ENCODE peak calls at places on chromosomes 12 and 14, in seven cellular contexts. I, M, Z, E, H, N and L are unnamed samples.

GRCh38 chr12:109458086-109458485 is 19.0 kb downstream of the KCTD10 start:
- DNase-seq in I (no peak), M (no peak), Z (no peak), E (no peak), H (no peak), N (no peak), L (no peak)

GRCh38 chr12:10027311-10028099 is 3.0 kb upstream of the CLEC9A start:
- DNase-seq in I (no peak), M (no peak), Z (peak), E (no peak), H (no peak), N (no peak), L (no peak)

GRCh38 chr14:60768602-60769001 is 34.0 kb downstream of the MNAT1 start:
- DNase-seq in I (no peak), M (no peak), Z (no peak), E (no peak), H (no peak), N (no peak), L (no peak)

GRCh38 chr14:53190938-53191337 is 37.8 kb upstream of the DDHD1 start:
- DNase-seq in I (no peak), M (no peak), Z (peak), E (no peak), H (no peak), N (no peak), L (no peak)

GRCh38 chr12:99824900-99825562 is 159.7 kb downstream of the ANKS1B start:
- DNase-seq in I (no peak), M (no peak), Z (no peak), E (no peak), H (no peak), N (no peak), L (no peak)

GRCh38 chr12:46770501-46771183 is 55.2 kb downstream of the SLC38A4 start:
- DNase-seq in I (no peak), M (no peak), Z (no peak), E (peak), H (no peak), N (no peak), L (no peak)

GRCh38 chr12:64670039-64670438 is 59.7 kb downstream of the RASSF3 start:
- DNase-seq in I (no peak), M (peak), Z (no peak), E (no peak), H (no peak), N (no peak), L (no peak)

GRCh38 chr14:102046337-102047278 is 40.2 kb downstream of the HSP90AA1 start:
- DNase-seq in I (peak), M (peak), Z (peak), E (peak), H (peak), N (peak), L (peak)

GRCh38 chr12:113292091-113292490 is 42.8 kb downstream of the SLC8B1 start:
- DNase-seq in I (no peak), M (no peak), Z (no peak), E (no peak), H (no peak), N (no peak), L (no peak)

GRCh38 chr12:48199784-48200198 is 3.3 kb downstream of the OR10AD1 start:
- DNase-seq in I (no peak), M (no peak), Z (no peak), E (peak), H (no peak), N (no peak), L (no peak)

GRCh38 chr12:119229837-119230236 is 51.1 kb downstream of the HSPB8 start:
- DNase-seq in I (no peak), M (no peak), Z (no peak), E (peak), H (no peak), N (no peak), L (peak)

GRCh38 chr14:94936901-94937321 is 167.0 kb upstream of the GSC start:
- DNase-seq in I (no peak), M (no peak), Z (no peak), E (no peak), H (peak), N (no peak), L (no peak)

GRCh38 chr12:31828057-31828456 is 99.2 kb upstream of the AMN1 start:
- DNase-seq in I (no peak), M (no peak), Z (no peak), E (no peak), H (no peak), N (no peak), L (no peak)

GRCh38 chr14:50351016-50351415 is 38.9 kb downstream of the DMAC2L start:
- DNase-seq in I (no peak), M (no peak), Z (no peak), E (no peak), H (no peak), N (no peak), L (no peak)

GRCh38 chr12:50824914-50825313 is 17.8 kb upstream of the TMPRSS12 start:
- DNase-seq in I (no peak), M (no peak), Z (no peak), E (peak), H (no peak), N (no peak), L (no peak)
- H3K27ac ChIP-seq in I (peak), M (peak), Z (no peak), E (no peak), H (peak), N (peak), L (peak)

GRCh38 chr14:42214981-42215491 is 608.4 kb downstream of the LRFN5 start:
- DNase-seq in I (no peak), M (no peak), Z (peak), E (no peak), H (no peak), N (no peak), L (peak)
- H3K27ac ChIP-seq in I (no peak), M (no peak), Z (peak), E (no peak), H (peak), N (no peak), L (no peak)

GRCh38 chr12:104180389-104180788 is 35.2 kb upstream of the TXNRD1 start:
- DNase-seq in I (no peak), M (no peak), Z (no peak), E (no peak), H (no peak), N (no peak), L (no peak)
- H3K27ac ChIP-seq in I (no peak), M (peak), Z (no peak), E (no peak), H (no peak), N (no peak), L (no peak)

GRCh38 chr14:34237677-34238076 is 224.4 kb downstream of the SPTSSA start:
- DNase-seq in I (no peak), M (no peak), Z (no peak), E (no peak), H (no peak), N (no peak), L (no peak)
- H3K27ac ChIP-seq in I (no peak), M (no peak), Z (no peak), E (no peak), H (no peak), N (no peak), L (no peak)